ENCODE peak calls at places on chromosome 20, in eight cellular contexts. M, O, Z, H, N, A, F and P are unnamed samples.

GRCh38 chr20:39291301-39291700 is 329.2 kb downstream of the DHX35 start:
- DNase-seq in M (no peak), O (no peak), Z (no peak), H (no peak), N (no peak), A (no peak), F (no peak), P (peak)

GRCh38 chr20:58481541-58482021 is 33.6 kb downstream of the APCDD1L start:
- DNase-seq in M (peak), O (peak), Z (peak), H (peak), N (peak), A (no peak), F (peak), P (peak)

GRCh38 chr20:15561707-15562106 is 1011.5 kb downstream of the KIF16B start:
- DNase-seq in M (no peak), O (no peak), Z (no peak), H (no peak), N (no peak), A (no peak), F (no peak), P (no peak)

GRCh38 chr20:37727247-37727956 is 33.6 kb downstream of the CTNNBL1 start:
- DNase-seq in M (peak), O (no peak), Z (no peak), H (no peak), N (no peak), A (no peak), F (peak), P (peak)

GRCh38 chr20:46951405-46951804 is 56.8 kb downstream of the EYA2 start:
- DNase-seq in M (no peak), O (no peak), Z (no peak), H (no peak), N (no peak), A (no peak), F (no peak), P (no peak)

GRCh38 chr20:54014301-54014914 is 56.0 kb downstream of the BCAS1 start:
- DNase-seq in M (no peak), O (no peak), Z (no peak), H (no peak), N (no peak), A (no peak), F (no peak), P (no peak)

GRCh38 chr20:53859684-53860083 is 210.7 kb downstream of the BCAS1 start:
- DNase-seq in M (no peak), O (no peak), Z (no peak), H (no peak), N (no peak), A (no peak), F (no peak), P (peak)

GRCh38 chr20:3783068-3783489 is 1.8 kb upstream of the SPEF1 start:
- DNase-seq in M (no peak), O (no peak), Z (no peak), H (no peak), N (no peak), A (no peak), F (no peak), P (no peak)

GRCh38 chr20:57442160-57442887 is 51.1 kb downstream of the RBM38 start:
- DNase-seq in M (no peak), O (no peak), Z (no peak), H (no peak), N (no peak), A (no peak), F (no peak), P (no peak)

GRCh38 chr20:38883081-38883980 is 42.9 kb upstream of the FAM83D start:
- DNase-seq in M (no peak), O (no peak), Z (no peak), H (peak), N (no peak), A (no peak), F (no peak), P (peak)

GRCh38 chr20:24309596-24309995 is 159.8 kb upstream of the SYNDIG1 start:
- DNase-seq in M (no peak), O (no peak), Z (no peak), H (no peak), N (no peak), A (no peak), F (no peak), P (no peak)

GRCh38 chr20:34300809-34301586 is 2.2 kb downstream of the AHCY start:
- DNase-seq in M (no peak), O (no peak), Z (no peak), H (no peak), N (no peak), A (no peak), F (peak), P (no peak)

GRCh38 chr20:34129518-34130162 is 17.6 kb upstream of the EIF2S2 start:
- DNase-seq in M (peak), O (peak), Z (peak), H (peak), N (peak), A (peak), F (peak), P (peak)

GRCh38 chr20:59082077-59082740 is 39.6 kb upstream of the PRELID3B start:
- DNase-seq in M (no peak), O (no peak), Z (no peak), H (peak), N (no peak), A (no peak), F (no peak), P (peak)

GRCh38 chr20:46406986-46407670 is 713 bp upstream of the ELMO2 start:
- DNase-seq in M (no peak), O (peak), Z (peak), H (peak), N (peak), A (peak), F (peak), P (no peak)

GRCh38 chr20:63657260-63657936 is 714 bp upstream of the RTEL1 start:
- DNase-seq in M (peak), O (no peak), Z (no peak), H (no peak), N (no peak), A (peak), F (no peak), P (no peak)

GRCh38 chr20:37398750-37399621 is 53.0 kb downstream of the SRC start:
- DNase-seq in M (no peak), O (no peak), Z (no peak), H (no peak), N (no peak), A (no peak), F (no peak), P (no peak)

GRCh38 chr20:8951136-8951535 is 117.8 kb upstream of the PLCB4 start:
- DNase-seq in M (no peak), O (no peak), Z (no peak), H (no peak), N (no peak), A (no peak), F (no peak), P (no peak)

GRCh38 chr20:16064991-16065707 is 508.1 kb downstream of the KIF16B start:
- DNase-seq in M (no peak), O (no peak), Z (no peak), H (no peak), N (no peak), A (no peak), F (peak), P (no peak)